ENCODE peak calls at places on chromosomes 1 and 21, in ten cellular contexts. D is posterior vena cava; B is HTR-8/SVneo; H is mesenchymal stem cell; I is kidney tubule cell; T is stimulated activated CD4-positive, alpha-beta T cell treated with anti-CD3 and anti-CD28 coated beads, Interleukin-15, amount 100 ng/mL, for 1 hour; F is epithelial cell of prostate; A is GM12891; K is NAMALWA; Y is midbrain. N is an unnamed sample.

GRCh38 chr1:9194024-9194423 is 40.5 kb upstream of the H6PD start:
- DNase-seq in D (no peak), B (no peak), H (no peak), I (peak; percentile 11), T (no peak), F (no peak), A (no peak), K (no peak), Y (no peak), N (no peak)

GRCh38 chr1:89850844-89851410 is 30.1 kb downstream of the LRRC8D start:
- DNase-seq in D (no peak), B (no peak), H (no peak), I (peak; percentile 51), T (no peak), F (peak; percentile 10), A (no peak), K (no peak), Y (no peak), N (no peak)

GRCh38 chr21:45303111-45303615 is 15.5 kb upstream of the POFUT2 start:
- DNase-seq in D (peak; percentile 79), B (no peak), H (no peak), I (no peak), T (no peak), F (no peak), A (no peak), K (no peak), Y (no peak), N (no peak)

GRCh38 chr1:119136401-119136800 is 4.1 kb downstream of the WARS2 start:
- DNase-seq in D (no peak), B (no peak), H (peak; percentile 40), I (peak; percentile 66), T (no peak), F (peak; percentile 22), A (no peak), K (no peak), Y (no peak), N (peak; percentile 77)

GRCh38 chr1:65230741-65231439 is 78.5 kb upstream of the DNAJC6 start:
- DNase-seq in D (no peak), B (no peak), H (peak; percentile 27), I (no peak), T (no peak), F (no peak), A (no peak), K (no peak), Y (no peak), N (no peak)

GRCh38 chr1:9814619-9815018 is 9.1 kb downstream of the CLSTN1 start:
- DNase-seq in D (no peak), B (no peak), H (no peak), I (no peak), T (no peak), F (no peak), A (no peak), K (no peak), Y (no peak), N (no peak)

GRCh38 chr1:172746091-172746949 is 87.4 kb downstream of the FASLG start:
- DNase-seq in D (no peak), B (peak; percentile 72), H (peak; percentile 99), I (peak; percentile 97), T (peak; percentile 8), F (peak; percentile 98), A (peak; percentile 32), K (peak; percentile 89), Y (no peak), N (peak; percentile 93)

GRCh38 chr1:94698759-94699502 is 121.2 kb upstream of the SLC44A3 start:
- DNase-seq in D (no peak), B (no peak), H (peak; percentile 31), I (peak; percentile 81), T (no peak), F (no peak), A (no peak), K (no peak), Y (no peak), N (peak; percentile 57)

GRCh38 chr1:239987103-239987745 is 104.5 kb upstream of the FMN2 start:
- DNase-seq in D (no peak), B (no peak), H (peak; percentile 45), I (peak; percentile 44), T (no peak), F (no peak), A (no peak), K (peak; percentile 52), Y (peak; percentile 6), N (peak; percentile 41)

GRCh38 chr1:101509370-101509769 is 272.6 kb downstream of the S1PR1 start:
- DNase-seq in D (no peak), B (no peak), H (no peak), I (no peak), T (no peak), F (no peak), A (no peak), K (no peak), Y (no peak), N (no peak)

GRCh38 chr1:87669671-87670070 is 341.0 kb downstream of the LMO4 start:
- DNase-seq in D (no peak), B (no peak), H (no peak), I (peak; percentile 33), T (no peak), F (no peak), A (no peak), K (no peak), Y (no peak), N (no peak)

GRCh38 chr1:178768423-178768822 is 43.4 kb downstream of the RALGPS2 start:
- DNase-seq in D (no peak), B (peak; percentile 14), H (peak; percentile 20), I (peak; percentile 25), T (no peak), F (no peak), A (peak; percentile 19), K (peak; percentile 66), Y (peak; percentile 24), N (peak; percentile 35)

GRCh38 chr1:178633068-178633467 is 92.0 kb upstream of the RALGPS2 start:
- DNase-seq in D (no peak), B (peak; percentile 59), H (peak; percentile 62), I (peak; percentile 95), T (no peak), F (peak; percentile 73), A (no peak), K (no peak), Y (no peak), N (peak; percentile 76)

GRCh38 chr1:112605633-112606327 is 13.2 kb downstream of the ST7L start:
- DNase-seq in D (no peak), B (no peak), H (no peak), I (no peak), T (no peak), F (peak; percentile 50), A (no peak), K (no peak), Y (no peak), N (no peak)

GRCh38 chr1:117659565-117660264 is 53.9 kb downstream of the TENT5C start:
- DNase-seq in D (no peak), B (no peak), H (no peak), I (no peak), T (no peak), F (no peak), A (no peak), K (no peak), Y (no peak), N (no peak)

GRCh38 chr1:162992945-162993344 is 76.2 kb upstream of the RGS4 start:
- DNase-seq in D (no peak), B (no peak), H (peak; percentile 75), I (no peak), T (no peak), F (no peak), A (no peak), K (no peak), Y (no peak), N (no peak)

GRCh38 chr21:44012474-44013379 is 618 bp downstream of the TRAPPC10 start:
- DNase-seq in D (peak; percentile 94), B (peak; percentile 45), H (peak; percentile 37), I (peak; percentile 39), T (peak; percentile 69), F (no peak), A (peak; percentile 85), K (peak; percentile 89), Y (peak; percentile 40), N (peak; percentile 51)

GRCh38 chr1:9723926-9724325 is 72.4 kb downstream of the PIK3CD start:
- DNase-seq in D (no peak), B (no peak), H (no peak), I (no peak), T (no peak), F (no peak), A (no peak), K (no peak), Y (no peak), N (no peak)

GRCh38 chr1:246608616-246609376 is 42.5 kb downstream of the CNST start:
- DNase-seq in D (no peak), B (peak; percentile 91), H (peak; percentile 98), I (peak; percentile 98), T (no peak), F (peak; percentile 88), A (no peak), K (no peak), Y (no peak), N (peak; percentile 89)

GRCh38 chr1:113943028-113943811 is 14.1 kb downstream of the HIPK1 start:
- DNase-seq in D (no peak), B (no peak), H (peak; percentile 69), I (no peak), T (no peak), F (no peak), A (no peak), K (no peak), Y (no peak), N (no peak)

GRCh38 chr1:206048582-206048981 is 4.4 kb upstream of the RHEX start:
- DNase-seq in D (no peak), B (no peak), H (no peak), I (peak; percentile 90), T (no peak), F (no peak), A (no peak), K (no peak), Y (peak; percentile 15), N (no peak)

GRCh38 chr1:2086446-2087082 is 36.4 kb downstream of the PRKCZ start:
- DNase-seq in D (no peak), B (no peak), H (no peak), I (no peak), T (no peak), F (no peak), A (no peak), K (no peak), Y (no peak), N (no peak)

GRCh38 chr1:212647004-212647403 is 38.4 kb downstream of the ATF3 start:
- DNase-seq in D (no peak), B (no peak), H (no peak), I (no peak), T (no peak), F (no peak), A (no peak), K (no peak), Y (no peak), N (no peak)

GRCh38 chr21:45060089-45060488 is 14.3 kb upstream of the ADARB1 start:
- DNase-seq in D (no peak), B (no peak), H (no peak), I (no peak), T (no peak), F (no peak), A (no peak), K (no peak), Y (no peak), N (no peak)

GRCh38 chr1:177282976-177283375 is 112.2 kb downstream of the BRINP2 start:
- DNase-seq in D (no peak), B (no peak), H (no peak), I (no peak), T (no peak), F (no peak), A (no peak), K (no peak), Y (no peak), N (no peak)

GRCh38 chr1:86581250-86581649 is 34.4 kb downstream of the CLCA4 start:
- DNase-seq in D (no peak), B (no peak), H (no peak), I (no peak), T (no peak), F (no peak), A (no peak), K (no peak), Y (no peak), N (no peak)

GRCh38 chr1:34406377-34406776 is 229.7 kb downstream of the C1orf94 start:
- DNase-seq in D (no peak), B (no peak), H (no peak), I (peak; percentile 6), T (no peak), F (no peak), A (no peak), K (no peak), Y (no peak), N (peak; percentile 17)

GRCh38 chr1:228842094-228842775 is 107.0 kb downstream of the RHOU start:
- DNase-seq in D (no peak), B (peak; percentile 80), H (peak; percentile 88), I (peak; percentile 84), T (no peak), F (no peak), A (no peak), K (no peak), Y (peak; percentile 49), N (peak; percentile 83)

N was measured in Daoy.